ENCODE peak calls at places on chromosomes 11 and 22, in eight cellular contexts. One of them, this sample, is unnamed.

GRCh38 chr11:64744544-64745218 is 739 bp upstream of the RASGRP2 start:
- DNase-seq in heart left ventricle: peak
- DNase-seq in stimulated activated CD4-positive, alpha-beta T cell treated with anti-CD3 and anti-CD28 coated beads, Interleukin-2, amount 100 ng/mL, for 48 hours: no peak
- DNase-seq in CD4-positive, CD25-positive, alpha-beta regulatory T cell: peak
- DNase-seq in naive thymus-derived CD8-positive, alpha-beta T cell: peak
- DNase-seq in myocyte: no peak
- DNase-seq in GF-D8: no peak
- DNase-seq in activated T-helper 1 cell treated with anti-CD3 and anti-CD28 coated beads, Interleukin-2, amount 50 U/mL, for 16 hours: no peak
- DNase-seq in this sample: no peak

GRCh38 chr22:27554106-27554814 is 247.3 kb downstream of the MN1 start:
- DNase-seq in heart left ventricle: no peak
- DNase-seq in stimulated activated CD4-positive, alpha-beta T cell treated with anti-CD3 and anti-CD28 coated beads, Interleukin-2, amount 100 ng/mL, for 48 hours: no peak
- DNase-seq in CD4-positive, CD25-positive, alpha-beta regulatory T cell: no peak
- DNase-seq in naive thymus-derived CD8-positive, alpha-beta T cell: no peak
- DNase-seq in myocyte: no peak
- DNase-seq in GF-D8: no peak
- DNase-seq in activated T-helper 1 cell treated with anti-CD3 and anti-CD28 coated beads, Interleukin-2, amount 50 U/mL, for 16 hours: no peak
- DNase-seq in this sample: no peak

GRCh38 chr11:64539711-64540420 is 51.2 kb upstream of the SLC22A12 start:
- DNase-seq in heart left ventricle: no peak
- DNase-seq in stimulated activated CD4-positive, alpha-beta T cell treated with anti-CD3 and anti-CD28 coated beads, Interleukin-2, amount 100 ng/mL, for 48 hours: no peak
- DNase-seq in CD4-positive, CD25-positive, alpha-beta regulatory T cell: no peak
- DNase-seq in naive thymus-derived CD8-positive, alpha-beta T cell: no peak
- DNase-seq in myocyte: no peak
- DNase-seq in GF-D8: peak
- DNase-seq in activated T-helper 1 cell treated with anti-CD3 and anti-CD28 coated beads, Interleukin-2, amount 50 U/mL, for 16 hours: no peak
- DNase-seq in this sample: no peak

GRCh38 chr11:57469268-57469667 is 8.9 kb downstream of the RTN4RL2 start:
- DNase-seq in heart left ventricle: no peak
- DNase-seq in stimulated activated CD4-positive, alpha-beta T cell treated with anti-CD3 and anti-CD28 coated beads, Interleukin-2, amount 100 ng/mL, for 48 hours: no peak
- DNase-seq in CD4-positive, CD25-positive, alpha-beta regulatory T cell: no peak
- DNase-seq in naive thymus-derived CD8-positive, alpha-beta T cell: no peak
- DNase-seq in myocyte: no peak
- DNase-seq in GF-D8: no peak
- DNase-seq in activated T-helper 1 cell treated with anti-CD3 and anti-CD28 coated beads, Interleukin-2, amount 50 U/mL, for 16 hours: no peak
- DNase-seq in this sample: no peak

GRCh38 chr22:41498322-41498721 is 29.4 kb downstream of the ACO2 start:
- DNase-seq in heart left ventricle: no peak
- DNase-seq in stimulated activated CD4-positive, alpha-beta T cell treated with anti-CD3 and anti-CD28 coated beads, Interleukin-2, amount 100 ng/mL, for 48 hours: no peak
- DNase-seq in CD4-positive, CD25-positive, alpha-beta regulatory T cell: no peak
- DNase-seq in naive thymus-derived CD8-positive, alpha-beta T cell: no peak
- DNase-seq in myocyte: no peak
- DNase-seq in GF-D8: no peak
- DNase-seq in activated T-helper 1 cell treated with anti-CD3 and anti-CD28 coated beads, Interleukin-2, amount 50 U/mL, for 16 hours: no peak
- DNase-seq in this sample: no peak

GRCh38 chr11:93085097-93085496 is 112.7 kb downstream of the SLC36A4 start:
- DNase-seq in heart left ventricle: no peak
- DNase-seq in stimulated activated CD4-positive, alpha-beta T cell treated with anti-CD3 and anti-CD28 coated beads, Interleukin-2, amount 100 ng/mL, for 48 hours: no peak
- DNase-seq in CD4-positive, CD25-positive, alpha-beta regulatory T cell: no peak
- DNase-seq in naive thymus-derived CD8-positive, alpha-beta T cell: no peak
- DNase-seq in myocyte: no peak
- DNase-seq in GF-D8: peak
- DNase-seq in activated T-helper 1 cell treated with anti-CD3 and anti-CD28 coated beads, Interleukin-2, amount 50 U/mL, for 16 hours: no peak
- DNase-seq in this sample: no peak

GRCh38 chr11:60377737-60378136 is 595 bp upstream of the MS4A7 start:
- DNase-seq in heart left ventricle: peak
- DNase-seq in stimulated activated CD4-positive, alpha-beta T cell treated with anti-CD3 and anti-CD28 coated beads, Interleukin-2, amount 100 ng/mL, for 48 hours: no peak
- DNase-seq in CD4-positive, CD25-positive, alpha-beta regulatory T cell: no peak
- DNase-seq in naive thymus-derived CD8-positive, alpha-beta T cell: no peak
- DNase-seq in myocyte: no peak
- DNase-seq in GF-D8: no peak
- DNase-seq in activated T-helper 1 cell treated with anti-CD3 and anti-CD28 coated beads, Interleukin-2, amount 50 U/mL, for 16 hours: no peak
- DNase-seq in this sample: no peak

GRCh38 chr11:122180435-122180834 is 64.4 kb upstream of the BLID start:
- DNase-seq in heart left ventricle: no peak
- DNase-seq in stimulated activated CD4-positive, alpha-beta T cell treated with anti-CD3 and anti-CD28 coated beads, Interleukin-2, amount 100 ng/mL, for 48 hours: no peak
- DNase-seq in CD4-positive, CD25-positive, alpha-beta regulatory T cell: no peak
- DNase-seq in naive thymus-derived CD8-positive, alpha-beta T cell: no peak
- DNase-seq in myocyte: peak
- DNase-seq in GF-D8: no peak
- DNase-seq in activated T-helper 1 cell treated with anti-CD3 and anti-CD28 coated beads, Interleukin-2, amount 50 U/mL, for 16 hours: no peak
- DNase-seq in this sample: no peak

GRCh38 chr11:44379141-44380008 is 69.4 kb upstream of the ALX4 start:
- DNase-seq in heart left ventricle: no peak
- DNase-seq in stimulated activated CD4-positive, alpha-beta T cell treated with anti-CD3 and anti-CD28 coated beads, Interleukin-2, amount 100 ng/mL, for 48 hours: no peak
- DNase-seq in CD4-positive, CD25-positive, alpha-beta regulatory T cell: no peak
- DNase-seq in naive thymus-derived CD8-positive, alpha-beta T cell: no peak
- DNase-seq in myocyte: no peak
- DNase-seq in GF-D8: no peak
- DNase-seq in activated T-helper 1 cell treated with anti-CD3 and anti-CD28 coated beads, Interleukin-2, amount 50 U/mL, for 16 hours: no peak
- DNase-seq in this sample: no peak

GRCh38 chr11:122661182-122661945 is 5.8 kb downstream of the UBASH3B start:
- DNase-seq in heart left ventricle: no peak
- DNase-seq in stimulated activated CD4-positive, alpha-beta T cell treated with anti-CD3 and anti-CD28 coated beads, Interleukin-2, amount 100 ng/mL, for 48 hours: no peak
- DNase-seq in CD4-positive, CD25-positive, alpha-beta regulatory T cell: no peak
- DNase-seq in naive thymus-derived CD8-positive, alpha-beta T cell: no peak
- DNase-seq in myocyte: no peak
- DNase-seq in GF-D8: no peak
- DNase-seq in activated T-helper 1 cell treated with anti-CD3 and anti-CD28 coated beads, Interleukin-2, amount 50 U/mL, for 16 hours: no peak
- DNase-seq in this sample: no peak